ENCODE peak calls at places on chromosomes 11 and 22, in nine cellular contexts. B is pulmonary artery endothelial cell; E is amygdala; Z is NCI-H460; I is neural progenitor cell; W is CD8-positive, alpha-beta memory T cell; D is stimulated activated CD8-positive, alpha-beta memory T cell treated with anti-CD3 and anti-CD28 coated beads, Interleukin-15, amount 100 ng/mL, for 4 hours; O is tibial artery; X is activated T-cell treated with anti-CD3 and anti-CD28 coated beads, Interleukin-2, amount 50 U/mL, for 1 hour. S is an unnamed sample.

GRCh38 chr11:13316528-13316961 is 39.0 kb downstream of the BMAL1 start:
- DNase-seq in B (no peak), E (no peak), Z (no peak), I (no peak), W (no peak), D (no peak), O (peak), X (no peak), S (no peak)

GRCh38 chr11:94767701-94768601 is at the start of gene AMOTL1:
- DNase-seq in B (peak), E (peak), Z (peak), I (peak), W (no peak), D (no peak), O (peak), X (peak), S (peak)

GRCh38 chr22:35883028-35883620 is 145.5 kb downstream of the RBFOX2 start:
- DNase-seq in B (peak), E (no peak), Z (no peak), I (peak), W (peak), D (no peak), O (no peak), X (no peak), S (no peak)

GRCh38 chr22:46439111-46439510 is 98.3 kb downstream of the CELSR1 start:
- DNase-seq in B (no peak), E (no peak), Z (no peak), I (no peak), W (no peak), D (no peak), O (no peak), X (no peak), S (no peak)

GRCh38 chr11:10398525-10398924 is 56.5 kb upstream of the AMPD3 start:
- DNase-seq in B (no peak), E (no peak), Z (no peak), I (no peak), W (no peak), D (no peak), O (peak), X (no peak), S (no peak)

GRCh38 chr22:20439928-20440575 is 2.4 kb upstream of the SCARF2 start:
- DNase-seq in B (no peak), E (no peak), Z (no peak), I (no peak), W (no peak), D (no peak), O (no peak), X (no peak), S (no peak)

GRCh38 chr11:66992041-66992440 is 16.9 kb downstream of the C11orf86 start:
- DNase-seq in B (no peak), E (no peak), Z (no peak), I (no peak), W (no peak), D (no peak), O (no peak), X (no peak), S (no peak)

GRCh38 chr22:48739348-48740085 is 1088.2 kb downstream of the BRD1 start:
- DNase-seq in B (no peak), E (no peak), Z (no peak), I (no peak), W (no peak), D (no peak), O (peak), X (no peak), S (no peak)

GRCh38 chr22:28600546-28601143 is 79.0 kb downstream of the TTC28 start:
- DNase-seq in B (peak), E (no peak), Z (peak), I (peak), W (peak), D (no peak), O (no peak), X (no peak), S (peak)

GRCh38 chr11:57641426-57641825 is 8.3 kb downstream of the YPEL4 start:
- DNase-seq in B (no peak), E (peak), Z (peak), I (peak), W (peak), D (no peak), O (no peak), X (no peak), S (peak)

GRCh38 chr11:63761870-63762661 is 6.5 kb downstream of the ZFTA start:
- DNase-seq in B (no peak), E (no peak), Z (no peak), I (peak), W (no peak), D (no peak), O (peak), X (no peak), S (no peak)

GRCh38 chr22:36238348-36239149 is 778 bp downstream of the APOL2 start:
- DNase-seq in B (no peak), E (no peak), Z (no peak), I (no peak), W (no peak), D (no peak), O (peak), X (no peak), S (no peak)

GRCh38 chr11:120025606-120026335 is 112.1 kb downstream of the TRIM29 start:
- DNase-seq in B (no peak), E (no peak), Z (no peak), I (no peak), W (no peak), D (no peak), O (no peak), X (no peak), S (no peak)

GRCh38 chr11:65899356-65900124 is 648 bp downstream of the FOSL1 start:
- DNase-seq in B (no peak), E (no peak), Z (peak), I (peak), W (peak), D (peak), O (peak), X (peak), S (no peak)

GRCh38 chr22:45452565-45453449 is 39.3 kb downstream of the RIBC2 start:
- DNase-seq in B (no peak), E (no peak), Z (no peak), I (no peak), W (no peak), D (no peak), O (no peak), X (no peak), S (no peak)

S was measured in HEK293T.